ENCODE peak calls at places on chromosomes 5 and 9, in seven cellular contexts. Q is mesothelial cell of epicardium, M is left lobe of liver, I is EL, X is substantia nigra, D is NCI-H1436, Y is Caco-2. J is an unnamed sample.

GRCh38 chr5:38650540-38651275 is 94.3 kb upstream of the LIFR start:
- DNase-seq in D (peak; percentile 16), M (no peak), Q (no peak), X (no peak), Y (no peak), I (peak; percentile 57), J (no peak)

GRCh38 chr9:113853333-113853732 is 22.8 kb upstream of the ZNF618 start:
- DNase-seq in M (no peak), I (no peak), X (no peak), Y (peak; percentile 23), D (no peak), Q (no peak), J (no peak)

GRCh38 chr9:22049411-22049810 is 40.3 kb upstream of the CDKN2B start:
- DNase-seq in X (no peak), Q (no peak), M (no peak), Y (no peak), D (no peak), I (peak; percentile 44), J (no peak)

GRCh38 chr9:132800038-132800648 is 77.9 kb downstream of the AK8 start:
- DNase-seq in Q (peak; percentile 70), D (peak; percentile 75), X (peak; percentile 27), Y (peak; percentile 72), I (peak; percentile 81), M (peak; percentile 65), J (peak; percentile 61)

GRCh38 chr9:23538060-23538387 is 288.0 kb downstream of the ELAVL2 start:
- DNase-seq in M (no peak), Y (no peak), Q (no peak), I (no peak), X (no peak), D (no peak), J (no peak)

GRCh38 chr5:154117930-154118329 is 72.6 kb upstream of the GALNT10 start:
- DNase-seq in I (no peak), Y (no peak), Q (no peak), X (no peak), M (no peak), D (no peak), J (no peak)

GRCh38 chr9:123174079-123174478 is 94.3 kb downstream of the STRBP start:
- DNase-seq in D (no peak), X (no peak), Y (no peak), I (no peak), M (no peak), Q (no peak), J (no peak)

GRCh38 chr5:83628360-83628759 is 92.3 kb downstream of the HAPLN1 start:
- DNase-seq in D (no peak), X (no peak), Y (no peak), M (no peak), Q (no peak), I (no peak), J (no peak)

GRCh38 chr5:180990889-180991257 is 2.2 kb downstream of the BTNL3 start:
- DNase-seq in I (no peak), Y (no peak), M (no peak), X (no peak), Q (no peak), D (no peak), J (no peak)

GRCh38 chr5:143977891-143978448 is 166.0 kb downstream of the HMHB1 start:
- DNase-seq in Q (no peak), X (no peak), Y (no peak), I (peak; percentile 43), M (no peak), D (no peak), J (no peak)

GRCh38 chr5:37533851-37534250 is 154.7 kb downstream of the WDR70 start:
- DNase-seq in Q (no peak), X (no peak), Y (no peak), D (no peak), M (no peak), I (peak; percentile 42), J (no peak)

GRCh38 chr5:181222630-181223040 is 446 bp upstream of the TRIM41 start:
- DNase-seq in M (no peak), I (no peak), Q (no peak), Y (no peak), D (no peak), X (no peak), J (no peak)

GRCh38 chr9:35611230-35611797 is 6.3 kb downstream of the TESK1 start:
- DNase-seq in I (peak; percentile 35), Q (no peak), M (no peak), X (no peak), D (peak; percentile 9), Y (peak; percentile 38), J (no peak)

GRCh38 chr5:52660621-52661020 is 127.1 kb upstream of the ITGA1 start:
- DNase-seq in D (no peak), M (no peak), X (no peak), Y (no peak), I (no peak), Q (no peak), J (no peak)

GRCh38 chr5:59126665-59127354 is 543.9 kb downstream of the RAB3C start:
- DNase-seq in X (no peak), Q (no peak), I (peak; percentile 64), D (peak; percentile 46), M (no peak), Y (peak; percentile 60), J (no peak)

GRCh38 chr5:34897646-34898045 is 17.7 kb downstream of the RAD1 start:
- DNase-seq in X (no peak), M (no peak), Y (no peak), D (no peak), Q (no peak), I (peak; percentile 69), J (no peak)

GRCh38 chr5:10338996-10339903 is 14.2 kb upstream of the MARCHF6 start:
- DNase-seq in X (no peak), M (no peak), D (peak; percentile 93), Y (no peak), I (no peak), Q (no peak), J (no peak)

GRCh38 chr5:177357459-177358332 is at the start of gene RGS14:
- DNase-seq in Q (no peak), X (no peak), I (peak; percentile 43), M (peak; percentile 64), D (no peak), Y (no peak), J (no peak)

GRCh38 chr5:72441861-72442540 is 65.2 kb downstream of the ZNF366 start:
- DNase-seq in M (no peak), I (peak; percentile 97), X (no peak), Y (no peak), Q (no peak), D (no peak), J (no peak)

GRCh38 chr9:114425126-114425525 is 37.3 kb upstream of the AKNA start:
- DNase-seq in D (no peak), M (no peak), Y (no peak), I (no peak), X (no peak), Q (no peak), J (no peak)

GRCh38 chr9:27368317-27368985 is 71.5 kb upstream of the EQTN start:
- DNase-seq in Q (no peak), D (no peak), Y (no peak), I (no peak), M (no peak), X (peak; percentile 23), J (no peak)

GRCh38 chr5:152332696-152333095 is 72.4 kb downstream of the NMUR2 start:
- DNase-seq in Q (no peak), D (peak; percentile 88), X (no peak), M (no peak), I (no peak), Y (no peak), J (no peak)

GRCh38 chr5:37619353-37619752 is 220.5 kb downstream of the GDNF start:
- DNase-seq in D (no peak), Y (no peak), Q (no peak), X (no peak), M (no peak), I (peak; percentile 20), J (no peak)

GRCh38 chr5:142716963-142717362 is 31.1 kb upstream of the FGF1 start:
- DNase-seq in M (peak; percentile 54), X (peak; percentile 23), Y (peak; percentile 60), I (peak; percentile 59), D (peak; percentile 36), Q (peak; percentile 44), J (peak; percentile 36)

GRCh38 chr5:50967388-50968039 is 301.1 kb downstream of the PARP8 start:
- DNase-seq in Q (no peak), Y (no peak), D (peak; percentile 59), X (no peak), I (peak; percentile 27), M (no peak), J (no peak)

GRCh38 chr9:110650261-110650660 is 18.3 kb upstream of the MUSK start:
- DNase-seq in Q (no peak), X (no peak), M (no peak), D (no peak), I (peak; percentile 94), Y (no peak), J (no peak)

GRCh38 chr9:133897675-133898074 is 94.4 kb downstream of the VAV2 start:
- DNase-seq in M (no peak), I (peak; percentile 32), D (no peak), X (no peak), Q (no peak), Y (no peak), J (no peak)

GRCh38 chr9:21096172-21096900 is 18.6 kb upstream of the IFNB1 start:
- DNase-seq in M (no peak), I (peak; percentile 57), Y (peak; percentile 17), Q (no peak), X (no peak), D (peak; percentile 10), J (no peak)

GRCh38 chr5:139275536-139276297 is 17.8 kb upstream of the MATR3 start:
- DNase-seq in M (no peak), Y (no peak), Q (no peak), X (no peak), D (no peak), I (no peak), J (no peak)

GRCh38 chr9:116644099-116644688 is 42.9 kb upstream of the TRIM32 start:
- DNase-seq in Q (no peak), I (no peak), Y (no peak), X (no peak), D (no peak), M (no peak), J (no peak)

GRCh38 chr5:53378590-53379247 is 101.7 kb upstream of the FST start:
- DNase-seq in X (no peak), Y (no peak), M (no peak), D (no peak), Q (no peak), I (peak; percentile 69), J (no peak)

GRCh38 chr9:137851516-137852217 is 25.9 kb upstream of the CACNA1B start:
- DNase-seq in D (no peak), Y (no peak), Q (no peak), I (no peak), X (no peak), M (no peak), J (no peak)

GRCh38 chr5:133790898-133791297 is 177.5 kb downstream of the C5orf15 start:
- DNase-seq in X (no peak), M (no peak), Q (no peak), D (no peak), Y (no peak), I (no peak), J (no peak)

GRCh38 chr5:139776856-139777255 is 18.8 kb upstream of the PSD2 start:
- DNase-seq in X (no peak), Q (no peak), D (no peak), I (no peak), M (no peak), Y (no peak), J (no peak)

J was measured in NT2/D1.